ENCODE peak calls at places on chromosomes 1 and 21, in five cellular contexts. K is Kasumi-1, O is T1000, Q is EH, T is AG08395. W is an unnamed sample.

GRCh38 chr1:181969902-181970301 is 91.6 kb downstream of the ZNF648 start:
- DNase-seq in K (no peak), O (no peak), Q (no peak), T (no peak), W (no peak)

GRCh38 chr1:72227667-72228066 is 54.7 kb downstream of the NEGR1 start:
- DNase-seq in K (no peak), O (no peak), Q (peak), T (no peak), W (no peak)

GRCh38 chr1:206005234-206005633 is 2.0 kb upstream of the RAB7B start:
- DNase-seq in K (no peak), O (no peak), Q (no peak), T (no peak), W (no peak)

GRCh38 chr1:53365405-53366063 is 37.7 kb upstream of the LRP8 start:
- DNase-seq in K (peak), O (no peak), Q (no peak), T (no peak), W (no peak)

GRCh38 chr1:217776693-217777092 is 145.5 kb downstream of the SPATA17 start:
- DNase-seq in K (no peak), O (no peak), Q (no peak), T (no peak), W (no peak)

GRCh38 chr1:43058545-43059360 is 100.1 kb upstream of the SLC2A1 start:
- DNase-seq in K (peak), O (no peak), Q (peak), T (peak), W (no peak)

GRCh38 chr1:241081473-241081872 is 275.5 kb downstream of the RGS7 start:
- DNase-seq in K (no peak), O (no peak), Q (peak), T (no peak), W (no peak)

GRCh38 chr1:32063261-32063681 is 9.5 kb upstream of the TMEM39B start:
- DNase-seq in K (peak), O (no peak), Q (peak), T (peak), W (peak)

GRCh38 chr1:192702212-192702993 is 66.5 kb downstream of the RGS13 start:
- DNase-seq in K (no peak), O (no peak), Q (peak), T (peak), W (peak)

GRCh38 chr21:43911935-43912487 is 47.0 kb downstream of the AGPAT3 start:
- DNase-seq in K (no peak), O (no peak), Q (no peak), T (no peak), W (no peak)

GRCh38 chr1:180941518-180942275 is 29.0 kb downstream of the KIAA1614 start:
- DNase-seq in K (no peak), O (no peak), Q (no peak), T (no peak), W (no peak)

GRCh38 chr1:7847599-7847998 is 5.3 kb downstream of the UTS2 start:
- DNase-seq in K (no peak), O (no peak), Q (peak), T (peak), W (no peak)

GRCh38 chr21:45258476-45258875 is 29.2 kb downstream of the POFUT2 start:
- DNase-seq in K (no peak), O (no peak), Q (peak), T (no peak), W (no peak)

GRCh38 chr1:37914719-37915483 is 32.0 kb downstream of the INPP5B start:
- DNase-seq in K (no peak), O (no peak), Q (no peak), T (no peak), W (no peak)

GRCh38 chr1:56424744-56425493 is 154.4 kb downstream of the PLPP3 start:
- DNase-seq in K (peak), O (peak), Q (peak), T (no peak), W (no peak)

GRCh38 chr1:33337994-33338494 is 17.1 kb upstream of the A3GALT2 start:
- DNase-seq in K (no peak), O (no peak), Q (peak), T (peak), W (no peak)

GRCh38 chr1:13451399-13451965 is 41.2 kb downstream of the PRAMEF20 start:
- DNase-seq in K (no peak), O (no peak), Q (no peak), T (no peak), W (no peak)

GRCh38 chr1:227369102-227369760 is 50.9 kb upstream of the CDC42BPA start:
- DNase-seq in K (no peak), O (no peak), Q (no peak), T (no peak), W (peak)

GRCh38 chr1:201262963-201263608 is 20.2 kb upstream of the PKP1 start:
- DNase-seq in K (no peak), O (no peak), Q (no peak), T (no peak), W (no peak)

GRCh38 chr1:200048244-200048643 is 20.7 kb downstream of the NR5A2 start:
- DNase-seq in K (no peak), O (no peak), Q (no peak), T (no peak), W (no peak)

GRCh38 chr1:107529511-107530149 is 388.8 kb downstream of the NTNG1 start:
- DNase-seq in K (peak), O (no peak), Q (peak), T (peak), W (peak)

GRCh38 chr1:203557958-203558760 is 64.2 kb downstream of the OPTC start:
- DNase-seq in K (no peak), O (peak), Q (peak), T (peak), W (peak)

GRCh38 chr1:151340870-151341754 is 5.9 kb downstream of the RFX5 start:
- DNase-seq in K (peak), O (no peak), Q (peak), T (peak), W (peak)

GRCh38 chr21:45513003-45513706 is 29.1 kb downstream of the SLC19A1 start:
- DNase-seq in K (no peak), O (no peak), Q (no peak), T (no peak), W (no peak)

GRCh38 chr1:46718340-46718726 is 581 bp downstream of the EFCAB14 start:
- DNase-seq in K (no peak), O (no peak), Q (peak), T (peak), W (no peak)

GRCh38 chr1:30808067-30808662 is 50.6 kb upstream of the LAPTM5 start:
- DNase-seq in K (no peak), O (no peak), Q (no peak), T (no peak), W (no peak)

GRCh38 chr1:18693256-18694098 is 62.8 kb downstream of the PAX7 start:
- DNase-seq in K (no peak), O (no peak), Q (no peak), T (no peak), W (no peak)

GRCh38 chr1:180572745-180573144 is 14.0 kb downstream of the OVAAL start:
- DNase-seq in K (no peak), O (no peak), Q (no peak), T (no peak), W (no peak)

GRCh38 chr1:193183019-193183643 is 3.3 kb downstream of the B3GALT2 start:
- DNase-seq in K (peak), O (no peak), Q (peak), T (peak), W (peak)

GRCh38 chr1:168618351-168618750 is 41.9 kb downstream of the XCL1 start:
- DNase-seq in K (no peak), O (no peak), Q (no peak), T (no peak), W (no peak)

GRCh38 chr1:222798111-222798510 is 16.7 kb upstream of the DISP1 start:
- DNase-seq in K (no peak), O (no peak), Q (peak), T (peak), W (no peak)

GRCh38 chr1:2311184-2312032 is 79.9 kb downstream of the MORN1 start:
- DNase-seq in K (peak), O (peak), Q (peak), T (peak), W (peak)

W was measured in OCI-M1.